ENCODE peak calls at places on chromosomes 2 and 18, in eight cellular contexts. T is lower lobe of right lung, Y is aorta, M is OCI-LY7, W is IMR-90, U is endodermal cell, I is fibroblast of lung, R is right atrium auricular region. P is an unnamed sample.

GRCh38 chr2:98084869-98085238 is 2.1 kb upstream of the VWA3B start:
- DNase-seq in Y (no peak), M (no peak), W (no peak), I (no peak), R (no peak), T (no peak), U (no peak), P (no peak)

GRCh38 chr2:68767031-68767961 is 32.7 kb downstream of the ARHGAP25 start:
- DNase-seq in U (no peak), I (no peak), R (no peak), T (no peak), Y (no peak), W (no peak), M (peak; percentile 82), P (no peak)

GRCh38 chr2:95342556-95343320 is 45.6 kb downstream of the KCNIP3 start:
- DNase-seq in I (no peak), M (no peak), W (no peak), R (no peak), U (peak; percentile 40), Y (no peak), T (peak; percentile 31), P (no peak)

GRCh38 chr2:235140801-235141081 is 188.9 kb downstream of the SH3BP4 start:
- DNase-seq in I (no peak), M (no peak), U (no peak), T (no peak), R (peak; percentile 30), Y (no peak), W (no peak), P (no peak)

GRCh38 chr2:52821631-52822030 is 946.0 kb upstream of the CHAC2 start:
- DNase-seq in T (no peak), Y (no peak), U (no peak), W (peak; percentile 3), M (no peak), R (no peak), I (no peak), P (no peak)

GRCh38 chr2:238220892-238221521 is 17.5 kb upstream of the ILKAP start:
- DNase-seq in U (peak; percentile 67), Y (no peak), I (no peak), T (no peak), M (no peak), W (no peak), R (no peak), P (no peak)

GRCh38 chr18:9403795-9404564 is 69.4 kb downstream of the TWSG1 start:
- DNase-seq in M (no peak), U (peak; percentile 78), T (no peak), W (peak; percentile 22), Y (peak; percentile 65), I (no peak), R (no peak), P (no peak)

GRCh38 chr2:128308284-128308731 is 10.4 kb downstream of the HS6ST1 start:
- DNase-seq in W (no peak), I (no peak), R (no peak), U (peak; percentile 41), M (no peak), T (peak; percentile 45), Y (peak; percentile 79), P (no peak)

GRCh38 chr2:201363857-201364560 is 6.9 kb upstream of the FLACC1 start:
- DNase-seq in Y (no peak), T (no peak), R (no peak), U (peak; percentile 64), I (peak; percentile 73), M (peak; percentile 70), W (peak; percentile 71), P (peak; percentile 8)

GRCh38 chr2:5694016-5694690 is 2.0 kb downstream of the SOX11 start:
- DNase-seq in U (peak; percentile 70), Y (no peak), M (peak; percentile 81), I (peak; percentile 27), R (no peak), W (peak; percentile 25), T (no peak), P (no peak)

GRCh38 chr2:27771202-27771547 is 344 bp upstream of the MRPL33 start:
- DNase-seq in T (no peak), U (no peak), Y (no peak), W (no peak), I (no peak), M (no peak), R (no peak), P (no peak)

GRCh38 chr2:128467321-128467901 is 148.7 kb upstream of the HS6ST1 start:
- DNase-seq in Y (no peak), W (no peak), M (no peak), T (no peak), U (peak; percentile 29), R (peak; percentile 51), I (no peak), P (no peak)

DNA sequence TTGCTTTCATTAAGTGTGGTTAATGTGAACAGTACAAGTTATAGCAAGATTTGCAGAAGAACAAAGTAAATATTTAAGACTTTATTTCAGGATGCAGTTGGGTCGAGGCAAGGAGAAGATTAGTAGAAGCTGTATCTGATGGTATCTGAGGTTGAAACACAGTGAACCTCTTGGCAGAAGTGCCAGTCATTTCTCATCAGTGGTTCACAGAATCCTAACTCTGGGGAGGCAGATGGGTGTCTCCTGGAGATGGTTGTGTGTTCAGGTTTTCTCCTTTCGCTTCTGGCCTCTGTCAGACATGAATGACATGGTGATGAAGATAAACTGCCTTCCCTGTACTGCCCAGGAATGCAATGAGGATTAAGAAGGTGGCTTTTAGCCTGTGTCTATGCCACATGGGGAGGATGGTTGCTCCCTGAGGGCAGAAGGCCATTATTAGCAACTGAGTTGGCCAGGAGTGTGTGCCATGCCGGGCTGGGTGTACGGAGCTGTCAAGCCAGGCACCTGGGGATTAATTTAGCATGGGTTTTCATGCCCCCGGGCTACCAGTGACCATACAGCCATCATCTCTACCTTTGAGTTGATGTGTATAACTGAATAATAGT is 28.0 kb downstream of the MGAT5 start:
- DNase-seq in U (no peak), Y (no peak), W (no peak), M (no peak), I (no peak), R (no peak), T (no peak), P (no peak)
- H3K4me1 ChIP-seq in U (no peaks in the 10 kb centered on the region), Y (peaks cover 5% of the 10 kb centered on the region), W (peaks cover 2% of the 10 kb centered on the region), M (peaks cover 87% of the 10 kb centered on the region), I (no peaks in the 10 kb centered on the region), R (no peaks in the 10 kb centered on the region), T (peaks cover 11% of the 10 kb centered on the region), P (no peaks in the 10 kb centered on the region)

DNA sequence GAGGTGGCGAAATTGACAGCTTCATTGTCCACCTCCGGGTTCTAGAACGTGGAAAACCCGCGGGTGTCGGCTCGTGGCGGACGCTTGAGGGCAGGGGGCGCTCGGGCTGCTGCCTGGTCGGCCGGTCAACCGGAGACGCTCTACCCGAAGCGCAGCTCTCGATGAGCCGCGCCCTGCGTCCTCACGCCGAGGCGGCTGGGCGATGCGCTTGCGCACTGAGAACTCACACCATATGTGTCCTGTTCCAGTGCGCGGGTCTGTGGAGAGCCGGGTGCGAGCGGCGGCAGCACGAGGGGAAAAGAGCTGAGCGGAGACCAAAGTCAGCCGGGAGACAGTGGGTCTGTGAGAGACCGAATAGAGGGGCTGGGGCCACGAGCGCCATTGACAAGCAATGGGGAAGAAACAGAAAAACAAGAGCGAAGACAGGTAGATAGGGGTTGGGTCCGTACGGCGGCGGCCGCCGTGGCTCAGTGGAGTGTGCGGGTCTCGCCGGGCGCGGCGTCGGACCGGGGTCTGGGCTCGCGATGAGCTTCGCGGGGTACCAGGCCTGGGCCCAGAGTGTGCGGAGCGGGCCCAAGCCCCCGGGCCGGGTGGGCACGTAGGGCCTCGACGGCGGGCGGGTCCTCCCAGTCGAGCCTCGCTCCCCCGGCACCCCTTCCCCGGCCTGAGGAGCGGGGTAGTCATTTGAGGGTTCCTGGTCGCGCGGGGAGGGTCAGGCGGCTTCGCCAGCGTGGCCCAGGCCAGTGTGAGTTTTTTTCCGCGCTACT is at the start of gene EIF5B:
- DNase-seq in M (peak; percentile 98), U (peak; percentile 98), T (peak; percentile 99), W (peak; percentile 95), R (peak; percentile 97), Y (peak; percentile 98), I (peak; percentile 96), P (peak; percentile 96)
- H3K4me1 ChIP-seq in M (peaks cover 33% of the 10 kb centered on the region), U (no peaks in the 10 kb centered on the region), T (peaks cover 41% of the 10 kb centered on the region), W (no peaks in the 10 kb centered on the region), R (no peaks in the 10 kb centered on the region), Y (no peaks in the 10 kb centered on the region), I (peaks cover 2% of the 10 kb centered on the region), P (peaks cover 13% of the 10 kb centered on the region)

GRCh38 chr18:44170208-44170880 is 510.3 kb upstream of the SETBP1 start:
- DNase-seq in Y (no peak), U (no peak), I (peak; percentile 12), R (no peak), T (no peak), W (no peak), M (no peak), P (no peak)
- H3K4me1 ChIP-seq in Y (no peaks in the 10 kb centered on the region), U (no peaks in the 10 kb centered on the region), I (no peaks in the 10 kb centered on the region), R (no peaks in the 10 kb centered on the region), T (no peaks in the 10 kb centered on the region), W (no peaks in the 10 kb centered on the region), M (no peaks in the 10 kb centered on the region), P (no peaks in the 10 kb centered on the region)

DNA sequence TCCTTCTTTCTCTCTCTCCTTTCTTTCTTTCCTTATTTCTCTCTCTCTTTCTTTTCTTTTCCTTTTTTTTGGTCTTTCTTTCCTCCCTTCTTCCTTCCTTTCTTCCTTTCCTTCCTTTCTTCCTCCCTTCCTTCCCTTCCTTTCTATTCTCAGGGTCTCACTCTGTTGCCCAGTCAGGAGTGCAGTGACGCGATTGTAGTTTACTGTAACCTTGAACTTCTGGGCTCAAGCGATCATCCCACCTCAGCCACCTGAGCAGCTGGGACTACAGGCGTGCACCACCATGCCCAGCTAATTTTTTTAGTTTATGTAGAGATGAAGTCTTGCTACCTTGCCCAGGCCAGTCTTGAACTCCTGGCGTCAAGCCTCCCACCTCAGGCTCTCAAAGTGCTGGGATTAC is 83.8 kb upstream of the PPM1B start:
- DNase-seq in I (no peak), U (peak; percentile 20), Y (no peak), M (no peak), T (no peak), R (no peak), W (no peak), P (no peak)
- H3K4me1 ChIP-seq in I (no peaks in the 10 kb centered on the region), U (peaks cover 9% of the 10 kb centered on the region), Y (no peaks in the 10 kb centered on the region), M (peaks cover 8% of the 10 kb centered on the region), T (peaks cover 8% of the 10 kb centered on the region), R (no peaks in the 10 kb centered on the region), W (peaks cover 2% of the 10 kb centered on the region), P (peaks cover 6% of the 10 kb centered on the region)

DNA sequence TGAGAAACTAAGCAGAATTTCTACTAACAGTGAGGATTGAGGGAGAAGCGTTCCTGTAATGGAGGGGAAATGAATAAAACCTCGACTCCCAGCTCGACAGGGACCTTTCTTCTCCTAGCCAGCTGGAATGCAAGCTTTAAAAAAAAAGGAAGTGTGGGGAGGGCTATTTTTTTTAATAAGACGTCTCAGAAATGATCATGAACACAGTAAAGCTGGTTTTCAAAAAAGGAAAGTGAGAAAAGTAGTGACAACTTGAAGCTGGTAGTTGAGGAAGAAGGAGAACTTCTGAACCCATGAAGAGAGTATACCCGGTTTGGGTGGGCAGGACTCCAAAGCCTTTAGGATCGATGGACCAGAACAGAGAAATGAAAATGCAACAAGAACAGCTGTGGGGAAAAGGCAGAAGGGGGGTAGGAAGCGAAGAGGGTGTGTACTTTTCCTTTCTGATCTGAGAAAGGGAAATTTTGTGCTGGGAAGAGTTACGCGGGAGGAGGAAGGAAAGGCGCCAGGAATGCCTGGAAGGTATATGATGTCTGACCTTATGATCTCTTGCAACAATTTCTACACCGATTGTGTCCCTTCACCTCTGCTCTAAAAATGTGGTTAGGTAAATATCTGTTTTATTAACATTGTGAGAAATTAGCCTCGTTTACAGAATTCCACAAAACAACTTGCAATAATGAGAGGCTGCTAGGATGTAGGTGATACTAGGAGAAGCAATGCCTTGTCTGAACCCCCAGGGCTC is 22.6 kb upstream of the CYP1B1 start:
- DNase-seq in M (no peak), R (no peak), Y (no peak), I (no peak), T (no peak), U (no peak), W (no peak), P (no peak)
- H3K4me1 ChIP-seq in M (no peaks in the 10 kb centered on the region), R (no peaks in the 10 kb centered on the region), Y (no peaks in the 10 kb centered on the region), I (peaks cover 8% of the 10 kb centered on the region), T (peaks cover 43% of the 10 kb centered on the region), U (peaks cover 27% of the 10 kb centered on the region), W (peaks cover 9% of the 10 kb centered on the region), P (peaks cover 7% of the 10 kb centered on the region)